ENCODE peak calls at places on chromosomes 12 and 14, in six cellular contexts. W, A, O, C, L and J are unnamed samples.

GRCh38 chr14:102723650-102724049 is 53.6 kb upstream of the TRAF3 start:
- DNase-seq in W (no peak), A (no peak), O (no peak), C (no peak), L (no peak), J (no peak)

GRCh38 chr14:29390046-29390841 is 537.4 kb downstream of the PRKD1 start:
- DNase-seq in W (no peak), A (no peak), O (no peak), C (no peak), L (no peak), J (no peak)

GRCh38 chr12:70032076-70032475 is 207.0 kb downstream of the MYRFL start:
- DNase-seq in W (no peak), A (no peak), O (no peak), C (no peak), L (no peak), J (no peak)

GRCh38 chr12:124094733-124095132 is 121.7 kb downstream of the ZNF664 start:
- DNase-seq in W (no peak), A (no peak), O (no peak), C (no peak), L (no peak), J (no peak)

GRCh38 chr14:31566456-31566855 is 5.3 kb downstream of the NUBPL start:
- DNase-seq in W (no peak), A (no peak), O (no peak), C (no peak), L (no peak), J (no peak)

GRCh38 chr14:66490143-66491111 is 4.3 kb downstream of the CCDC196 start:
- DNase-seq in W (peak; percentile 54), A (no peak), O (no peak), C (no peak), L (no peak), J (no peak)

GRCh38 chr12:79333144-79333543 is 357.6 kb downstream of the PAWR start:
- DNase-seq in W (no peak), A (no peak), O (no peak), C (no peak), L (no peak), J (no peak)

GRCh38 chr14:94180655-94181271 is 6.6 kb downstream of the PPP4R4 start:
- DNase-seq in W (peak; percentile 67), A (no peak), O (no peak), C (no peak), L (peak; percentile 38), J (no peak)

GRCh38 chr12:93979189-93979588 is 169.2 kb upstream of the PLXNC1 start:
- DNase-seq in W (no peak), A (no peak), O (no peak), C (no peak), L (no peak), J (no peak)

GRCh38 chr14:53858344-53858682 is 98.3 kb downstream of the BMP4 start:
- DNase-seq in W (peak; percentile 37), A (no peak), O (no peak), C (no peak), L (no peak), J (no peak)

GRCh38 chr12:70815866-70816470 is 104.6 kb downstream of the PTPRR start:
- DNase-seq in W (no peak), A (no peak), O (no peak), C (no peak), L (no peak), J (no peak)

GRCh38 chr14:38900887-38901286 is 202.1 kb downstream of the SEC23A start:
- DNase-seq in W (no peak), A (no peak), O (no peak), C (no peak), L (no peak), J (no peak)

GRCh38 chr14:96136361-96136760 is 68.3 kb upstream of the BDKRB2 start:
- DNase-seq in W (no peak), A (no peak), O (no peak), C (no peak), L (no peak), J (no peak)

GRCh38 chr12:53781218-53781801 is 29.5 kb upstream of the CISTR start:
- DNase-seq in W (no peak), A (no peak), O (no peak), C (no peak), L (no peak), J (no peak)

GRCh38 chr14:19800282-19801117 is 3.1 kb upstream of the OR4N2 start:
- DNase-seq in W (no peak), A (no peak), O (no peak), C (no peak), L (no peak), J (no peak)

GRCh38 chr12:128804762-128805161 is 19.0 kb downstream of the SLC15A4 start:
- DNase-seq in W (no peak), A (no peak), O (no peak), C (no peak), L (no peak), J (no peak)

GRCh38 chr14:105448706-105449111 is 25.9 kb upstream of the CRIP2 start:
- DNase-seq in W (peak; percentile 20), A (peak; percentile 73), O (peak; percentile 90), C (peak; percentile 91), L (peak; percentile 96), J (peak; percentile 96)

GRCh38 chr12:39647383-39647782 is 27.8 kb upstream of the ABCD2 start:
- DNase-seq in W (no peak), A (no peak), O (no peak), C (no peak), L (no peak), J (no peak)
- TF ChIP-seq TAF1 in W (no peak), A (no peak), O (no peak), C (no peak), L (no peak), J (no peak)

GRCh38 chr14:21714318-21714929 is 40.8 kb upstream of the OR4E1 start:
- DNase-seq in W (no peak), A (no peak), O (no peak), C (no peak), L (no peak), J (no peak)

GRCh38 chr14:21712039-21712438 is 38.4 kb upstream of the OR4E1 start:
- DNase-seq in W (no peak), A (no peak), O (no peak), C (no peak), L (no peak), J (no peak)

DNA sequence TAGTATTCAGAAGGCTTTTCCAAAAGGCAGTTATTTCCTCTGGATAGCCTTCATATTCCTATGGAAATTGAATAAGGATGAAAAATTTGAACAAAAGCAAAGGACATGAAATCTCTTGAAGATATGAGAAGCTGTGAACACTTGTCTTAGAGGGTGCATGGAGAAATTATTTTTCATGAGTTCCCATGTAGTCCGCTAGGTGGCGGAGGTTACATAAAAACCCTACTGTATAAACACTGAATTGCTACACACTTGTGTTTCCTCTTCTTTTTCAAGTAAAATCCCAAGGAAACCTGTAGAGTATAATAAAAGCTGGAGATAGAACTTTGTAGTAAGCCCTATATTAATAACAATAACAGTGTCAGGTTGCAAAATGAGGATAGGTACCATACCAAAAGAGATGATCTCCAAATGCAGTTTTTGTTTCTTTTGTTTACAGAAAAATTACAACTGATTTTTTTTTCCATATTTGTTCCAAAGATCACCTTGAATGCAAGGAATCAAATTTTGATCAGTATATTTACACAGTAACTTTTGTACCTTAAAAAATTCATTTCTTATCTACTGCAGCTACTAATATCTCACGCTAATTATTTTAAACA is 37.8 kb upstream of the OR4E1 start:
- DNase-seq in W (peak; percentile 66), A (peak; percentile 38), O (no peak), C (no peak), L (peak; percentile 34), J (peak; percentile 8)
- TF ChIP-seq TAF1 in W (no peak), A (no peak), O (no peak), C (no peak), L (no peak), J (no peak)

GRCh38 chr12:31819427-31819826 is 90.6 kb upstream of the AMN1 start:
- DNase-seq in W (no peak), A (no peak), O (no peak), C (no peak), L (no peak), J (no peak)

GRCh38 chr12:31817120-31817519 is 88.3 kb upstream of the AMN1 start:
- DNase-seq in W (no peak), A (no peak), O (no peak), C (no peak), L (no peak), J (no peak)

GRCh38 chr12:31818623-31819268 is 89.9 kb upstream of the AMN1 start:
- DNase-seq in W (no peak), A (no peak), O (no peak), C (no peak), L (no peak), J (no peak)

GRCh38 chr12:31813305-31813704 is 84.5 kb upstream of the AMN1 start:
- DNase-seq in W (peak; percentile 33), A (no peak), O (no peak), C (no peak), L (no peak), J (no peak)

DNA sequence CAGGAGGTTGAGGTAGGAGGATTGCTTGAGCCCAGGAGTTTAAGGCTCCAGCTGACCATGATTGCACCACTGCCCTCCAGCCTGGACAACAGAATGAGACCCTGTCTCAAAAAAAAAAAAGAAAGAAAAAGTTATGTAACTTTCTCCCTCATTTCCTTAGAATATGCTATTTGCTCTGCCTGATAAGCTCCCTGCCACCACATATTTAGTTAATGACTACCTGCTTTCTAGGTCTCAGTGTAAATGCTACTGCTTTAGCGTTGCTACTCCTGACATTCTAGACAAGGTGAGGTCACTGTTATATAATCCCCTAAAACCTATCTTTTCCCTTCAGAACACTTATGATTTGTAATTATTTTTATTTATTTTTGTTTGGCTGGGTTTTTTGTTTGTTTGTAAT is 86.3 kb upstream of the AMN1 start:
- DNase-seq in W (peak; percentile 28), A (no peak), O (no peak), C (no peak), L (no peak), J (no peak)
- TF ChIP-seq TAF1 in W (no peak), A (no peak), O (no peak), C (no peak), L (no peak), J (no peak)

GRCh38 chr12:10363922-10364838 is 25.7 kb downstream of the KLRK1 start:
- DNase-seq in W (peak; percentile 18), A (peak; percentile 19), O (no peak), C (peak; percentile 35), L (no peak), J (no peak)
- TF ChIP-seq TAF1 in W (peak; percentile 48), A (peak; percentile 38), O (no peak), C (no peak), L (no peak), J (peak; percentile 55)

GRCh38 chr12:19893514-19893913 is 454.2 kb downstream of the AEBP2 start:
- DNase-seq in W (no peak), A (no peak), O (no peak), C (no peak), L (no peak), J (no peak)
- TF ChIP-seq TAF1 in W (no peak), A (no peak), O (no peak), C (no peak), L (no peak), J (no peak)

GRCh38 chr14:65321370-65321875 is 91.1 kb upstream of the FUT8 start:
- DNase-seq in W (no peak), A (no peak), O (no peak), C (no peak), L (no peak), J (no peak)
- TF ChIP-seq TAF1 in W (no peak), A (no peak), O (no peak), C (no peak), L (no peak), J (no peak)